ENCODE peak calls at places on chromosomes 1 and 21, in eight cellular contexts. W, E, T, O, G, F, C and S are unnamed samples. For H3K36me3, H3K27me3 and H3K9me3, the result is how much of the 10 kb centered on the place peaks cover.

GRCh38 chr1:43711524-43712386 is 4.4 kb downstream of the ST3GAL3 start:
- DNase-seq in W (no peak), E (no peak), T (no peak), O (peak), G (no peak), F (no peak), C (peak), S (peak)

GRCh38 chr21:40587786-40588353 is 259.1 kb downstream of the DSCAM start:
- DNase-seq in W (no peak), E (no peak), T (no peak), O (peak), G (no peak), F (no peak), C (no peak), S (no peak)

GRCh38 chr1:40818264-40818961 is 34.8 kb downstream of the KCNQ4 start:
- DNase-seq in W (peak), E (peak), T (peak), O (peak), G (peak), F (peak), C (peak), S (no peak)

GRCh38 chr1:21154717-21155116 is 22.0 kb downstream of the EIF4G3 start:
- DNase-seq in W (no peak), E (no peak), T (no peak), O (no peak), G (no peak), F (no peak), C (peak), S (peak)

GRCh38 chr21:45522381-45522780 is 19.9 kb downstream of the SLC19A1 start:
- DNase-seq in W (no peak), E (no peak), T (no peak), O (no peak), G (no peak), F (no peak), C (no peak), S (no peak)

GRCh38 chr1:15712158-15712557 is 23.9 kb upstream of the SLC25A34 start:
- DNase-seq in W (no peak), E (no peak), T (no peak), O (no peak), G (no peak), F (no peak), C (no peak), S (no peak)

GRCh38 chr21:32829504-32829903 is 57.9 kb upstream of the PAXBP1 start:
- DNase-seq in W (no peak), E (no peak), T (no peak), O (no peak), G (no peak), F (no peak), C (no peak), S (no peak)

GRCh38 chr1:84780000-84780716 is 89.9 kb upstream of the SSX2IP start:
- DNase-seq in W (no peak), E (no peak), T (no peak), O (peak), G (no peak), F (no peak), C (peak), S (peak)

GRCh38 chr1:159009704-159010361 is at the start of gene IFI16:
- DNase-seq in W (no peak), E (peak), T (no peak), O (peak), G (peak), F (no peak), C (peak), S (peak)

GRCh38 chr1:45010855-45011811 is at the start of gene HECTD3:
- DNase-seq in W (peak), E (peak), T (peak), O (peak), G (peak), F (peak), C (peak), S (peak)

GRCh38 chr1:75559800-75560199 is 51.1 kb downstream of the SLC44A5 start:
- DNase-seq in W (no peak), E (no peak), T (no peak), O (no peak), G (no peak), F (no peak), C (no peak), S (no peak)

GRCh38 chr1:212605441-212605976 is 3.1 kb upstream of the ATF3 start:
- DNase-seq in W (no peak), E (no peak), T (no peak), O (peak), G (no peak), F (peak), C (peak), S (no peak)

GRCh38 chr1:180994262-180994661 is 28.4 kb downstream of the STX6 start:
- DNase-seq in W (no peak), E (no peak), T (no peak), O (no peak), G (no peak), F (no peak), C (peak), S (no peak)
- H3K36me3 ChIP-seq in W (half or more), E (half or more), T (under half), O (under half), G (under half), F (under half), C (under half), S (under half)

GRCh38 chr1:7638078-7638477 is 133.0 kb upstream of the VAMP3 start:
- DNase-seq in W (peak), E (no peak), T (no peak), O (no peak), G (no peak), F (no peak), C (no peak), S (no peak)
- H3K27me3 ChIP-seq in W (under half), E (under half), T (under half), O (under half), G (under half), F (under half), C (under half), S (under half)

DNA sequence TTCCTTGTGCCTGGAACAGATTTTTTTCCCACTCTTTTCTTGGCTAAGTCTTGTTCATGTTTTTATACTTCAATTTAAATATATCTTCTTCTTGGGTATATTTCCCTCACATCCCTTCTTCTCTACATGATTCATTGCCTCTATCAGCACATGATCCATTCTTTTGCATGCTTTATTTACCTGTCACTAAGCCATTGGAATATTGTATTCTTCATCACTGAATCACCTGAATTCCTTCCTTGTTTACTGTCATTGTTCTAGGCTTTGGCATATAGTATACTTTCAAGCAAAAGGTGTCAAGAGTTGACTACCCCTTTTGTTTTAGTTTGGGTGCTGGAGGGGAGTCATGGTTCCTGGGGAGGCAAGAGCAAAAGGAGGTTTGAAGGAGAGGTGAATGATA is 464.5 kb upstream of the LRRC7 start:
- DNase-seq in W (no peak), E (no peak), T (no peak), O (no peak), G (no peak), F (no peak), C (no peak), S (no peak)
- H3K9me3 ChIP-seq in W (under half), E (under half), T (under half), O (under half), G (under half), F (under half), C (under half), S (under half)

GRCh38 chr1:230113230-230113604 is 46.2 kb downstream of the GALNT2 start:
- DNase-seq in W (no peak), E (no peak), T (no peak), O (no peak), G (no peak), F (no peak), C (no peak), S (no peak)

GRCh38 chr1:230112782-230113181 is 45.7 kb downstream of the GALNT2 start:
- DNase-seq in W (no peak), E (no peak), T (no peak), O (no peak), G (no peak), F (no peak), C (no peak), S (no peak)

GRCh38 chr1:230110971-230111370 is 43.9 kb downstream of the GALNT2 start:
- DNase-seq in W (no peak), E (no peak), T (no peak), O (no peak), G (no peak), F (no peak), C (no peak), S (no peak)

GRCh38 chr1:230113605-230114241 is 46.7 kb downstream of the GALNT2 start:
- DNase-seq in W (peak), E (no peak), T (peak), O (peak), G (peak), F (no peak), C (peak), S (peak)

GRCh38 chr1:230112131-230112701 is 45.2 kb downstream of the GALNT2 start:
- DNase-seq in W (peak), E (no peak), T (no peak), O (no peak), G (peak), F (no peak), C (no peak), S (no peak)
- H3K36me3 ChIP-seq in W (under half), E (under half), T (under half), O (under half), G (under half), F (under half), C (under half), S (under half)

GRCh38 chr1:115215110-115215509 is 122.9 kb downstream of the NGF start:
- DNase-seq in W (no peak), E (no peak), T (no peak), O (no peak), G (no peak), F (no peak), C (no peak), S (no peak)

GRCh38 chr1:115218034-115218405 is 120.0 kb downstream of the NGF start:
- DNase-seq in W (no peak), E (no peak), T (no peak), O (no peak), G (no peak), F (no peak), C (no peak), S (no peak)

GRCh38 chr1:115217150-115218033 is 120.7 kb downstream of the NGF start:
- DNase-seq in W (no peak), E (no peak), T (no peak), O (no peak), G (no peak), F (no peak), C (no peak), S (no peak)

GRCh38 chr1:115214098-115214497 is 124.0 kb downstream of the NGF start:
- DNase-seq in W (no peak), E (no peak), T (no peak), O (no peak), G (no peak), F (no peak), C (no peak), S (no peak)

GRCh38 chr1:115215703-115216521 is 122.1 kb downstream of the NGF start:
- DNase-seq in W (no peak), E (no peak), T (no peak), O (no peak), G (no peak), F (no peak), C (no peak), S (no peak)
- H3K27me3 ChIP-seq in W (under half), E (under half), T (under half), O (under half), G (under half), F (under half), C (under half), S (under half)

DNA sequence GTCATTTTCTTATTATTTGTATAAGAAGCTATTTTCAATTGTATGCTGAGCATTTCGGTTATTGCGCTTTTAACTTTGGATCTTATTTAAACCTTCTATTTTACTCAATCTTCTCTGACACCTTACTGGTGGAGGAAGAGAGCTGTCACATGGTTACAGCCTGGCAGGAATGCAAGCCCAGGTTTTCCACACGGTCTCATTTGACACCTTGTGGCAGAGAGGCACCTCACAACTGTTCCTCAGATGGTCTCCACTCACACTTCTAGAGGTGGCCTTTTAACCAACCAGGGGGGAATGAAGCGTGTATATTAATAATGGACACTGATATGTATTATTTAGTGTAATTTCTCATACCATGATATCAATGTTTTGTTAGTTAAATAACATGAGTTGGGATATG is 9.6 kb downstream of the OR2T33 start:
- DNase-seq in W (no peak), E (no peak), T (no peak), O (no peak), G (no peak), F (no peak), C (no peak), S (no peak)
- H3K9me3 ChIP-seq in W (half or more), E (under half), T (under half), O (under half), G (under half), F (under half), C (under half), S (under half)

DNA sequence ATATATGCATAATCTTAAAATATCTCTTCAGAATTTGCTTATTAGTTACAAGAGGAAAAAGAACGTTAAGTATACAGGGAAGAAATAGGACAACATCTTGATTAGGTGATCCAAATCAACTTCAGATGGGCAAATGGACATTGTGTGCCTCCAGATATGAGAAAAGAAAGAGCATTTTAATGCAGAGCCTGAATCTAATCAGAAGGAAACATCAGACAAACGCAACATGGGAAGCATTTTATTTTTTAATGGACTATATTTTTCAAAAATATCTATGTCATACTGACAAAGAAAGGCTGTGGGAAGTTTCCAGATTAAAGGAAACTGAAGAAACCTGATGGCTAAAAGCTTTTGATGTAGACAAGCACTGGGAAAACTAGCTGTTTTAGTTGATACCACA is 51.3 kb upstream of the HOOK1 start:
- DNase-seq in W (no peak), E (no peak), T (no peak), O (no peak), G (no peak), F (no peak), C (no peak), S (no peak)
- H3K36me3 ChIP-seq in W (under half), E (under half), T (under half), O (under half), G (under half), F (under half), C (under half), S (under half)

DNA sequence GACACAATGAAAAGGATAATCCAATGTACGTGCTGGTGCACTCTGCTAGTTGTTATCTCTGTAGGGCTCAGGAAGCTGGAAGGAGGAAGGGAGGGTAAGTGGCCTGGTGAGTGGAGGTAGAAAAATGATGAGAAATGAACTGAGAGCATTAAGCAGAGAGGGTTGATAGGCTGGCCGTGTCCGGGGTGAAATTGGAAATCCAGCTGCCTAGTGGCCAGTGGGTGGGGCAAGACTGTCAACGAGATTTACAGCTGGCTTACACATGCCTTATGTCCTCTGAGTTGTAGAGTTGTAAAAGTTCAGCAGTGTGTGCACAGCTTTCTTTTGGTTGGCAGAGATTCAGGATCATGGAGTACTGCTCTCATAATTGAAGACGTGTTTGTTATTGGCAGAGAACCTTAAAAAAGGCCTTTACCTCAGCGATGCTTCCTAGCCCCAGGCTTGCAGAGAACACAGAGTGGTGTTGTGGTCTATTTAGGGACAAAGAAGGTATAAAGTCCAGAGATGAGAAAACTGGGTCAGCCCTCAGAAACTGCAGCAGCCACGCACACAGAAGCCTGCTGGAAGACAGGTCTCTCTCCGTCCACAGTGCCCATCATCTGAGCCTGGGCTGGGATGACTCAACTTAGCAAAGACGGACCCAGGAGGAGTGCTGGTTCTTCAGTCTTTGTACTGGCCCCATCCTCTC is 132.4 kb downstream of the EDEM3 start:
- DNase-seq in W (no peak), E (no peak), T (peak), O (peak), G (peak), F (no peak), C (peak), S (peak)
- H3K27me3 ChIP-seq in W (under half), E (under half), T (under half), O (under half), G (under half), F (under half), C (under half), S (under half)

GRCh38 chr1:248697907-248698306 is 4.7 kb downstream of the OR14I1 start:
- DNase-seq in W (no peak), E (no peak), T (no peak), O (no peak), G (no peak), F (no peak), C (no peak), S (no peak)
- H3K9me3 ChIP-seq in W (half or more), E (under half), T (under half), O (under half), G (under half), F (under half), C (under half), S (under half)